ENCODE peak calls at places on chromosome 19, in ten cellular contexts. One of them, this sample, is unnamed.
A peak's percentile ranks its signal among the peaks of the same experiment; 100 is the strongest.

GRCh38 chr19:15101479-15102082 is 5.6 kb upstream of the SYDE1 start:
- DNase-seq in body of pancreas: peak; percentile 50
- DNase-seq in AG10803: peak; percentile 36
- DNase-seq in AG04450: no peak
- DNase-seq in BE2C: peak; percentile 59
- DNase-seq in tibial artery: no peak
- DNase-seq in fibroblast of pulmonary artery: peak; percentile 69
- DNase-seq in stomach: peak; percentile 52
- DNase-seq in psoas muscle: no peak
- DNase-seq in heart right ventricle: no peak
- DNase-seq in this sample: no peak

GRCh38 chr19:23991170-23991569 is 76.5 kb downstream of the ZNF726 start:
- DNase-seq in body of pancreas: peak; percentile 57
- DNase-seq in AG10803: no peak
- DNase-seq in AG04450: no peak
- DNase-seq in BE2C: no peak
- DNase-seq in tibial artery: no peak
- DNase-seq in fibroblast of pulmonary artery: peak; percentile 38
- DNase-seq in stomach: peak; percentile 83
- DNase-seq in psoas muscle: no peak
- DNase-seq in heart right ventricle: no peak
- DNase-seq in this sample: no peak

GRCh38 chr19:31674503-31675186 is 325.4 kb upstream of the TSHZ3 start:
- DNase-seq in body of pancreas: no peak
- DNase-seq in AG10803: peak; percentile 25
- DNase-seq in AG04450: no peak
- DNase-seq in BE2C: no peak
- DNase-seq in tibial artery: no peak
- DNase-seq in fibroblast of pulmonary artery: no peak
- DNase-seq in stomach: no peak
- DNase-seq in psoas muscle: no peak
- DNase-seq in heart right ventricle: no peak
- DNase-seq in this sample: no peak

GRCh38 chr19:15860522-15860921 is 37.4 kb downstream of the CYP4F2 start:
- DNase-seq in body of pancreas: no peak
- DNase-seq in AG10803: no peak
- DNase-seq in AG04450: no peak
- DNase-seq in BE2C: no peak
- DNase-seq in tibial artery: no peak
- DNase-seq in fibroblast of pulmonary artery: no peak
- DNase-seq in stomach: no peak
- DNase-seq in psoas muscle: no peak
- DNase-seq in heart right ventricle: no peak
- DNase-seq in this sample: no peak

GRCh38 chr19:44684892-44685847 is 13.8 kb upstream of the CEACAM16 start:
- DNase-seq in body of pancreas: no peak
- DNase-seq in AG10803: peak; percentile 89
- DNase-seq in AG04450: peak; percentile 54
- DNase-seq in BE2C: no peak
- DNase-seq in tibial artery: peak; percentile 33
- DNase-seq in fibroblast of pulmonary artery: peak; percentile 94
- DNase-seq in stomach: peak; percentile 42
- DNase-seq in psoas muscle: no peak
- DNase-seq in heart right ventricle: peak; percentile 40
- DNase-seq in this sample: peak; percentile 46

GRCh38 chr19:48638831-48639381 is 1.7 kb upstream of the DBP start:
- DNase-seq in body of pancreas: peak; percentile 23
- DNase-seq in AG10803: no peak
- DNase-seq in AG04450: no peak
- DNase-seq in BE2C: peak; percentile 29
- DNase-seq in tibial artery: no peak
- DNase-seq in fibroblast of pulmonary artery: no peak
- DNase-seq in stomach: no peak
- DNase-seq in psoas muscle: peak; percentile 58
- DNase-seq in heart right ventricle: no peak
- DNase-seq in this sample: no peak

GRCh38 chr19:41351339-41352245 is 2.1 kb downstream of the TGFB1 start:
- DNase-seq in body of pancreas: peak; percentile 55
- DNase-seq in AG10803: peak; percentile 42
- DNase-seq in AG04450: no peak
- DNase-seq in BE2C: peak; percentile 46
- DNase-seq in tibial artery: peak; percentile 75
- DNase-seq in fibroblast of pulmonary artery: peak; percentile 60
- DNase-seq in stomach: peak; percentile 59
- DNase-seq in psoas muscle: peak; percentile 77
- DNase-seq in heart right ventricle: peak; percentile 72
- DNase-seq in this sample: no peak

GRCh38 chr19:53994811-53995210 is 3.4 kb downstream of the CACNG6 start:
- DNase-seq in body of pancreas: no peak
- DNase-seq in AG10803: no peak
- DNase-seq in AG04450: no peak
- DNase-seq in BE2C: no peak
- DNase-seq in tibial artery: no peak
- DNase-seq in fibroblast of pulmonary artery: no peak
- DNase-seq in stomach: no peak
- DNase-seq in psoas muscle: no peak
- DNase-seq in heart right ventricle: no peak
- DNase-seq in this sample: no peak

GRCh38 chr19:38081547-38082255 is 142.3 kb downstream of the DPF1 start:
- DNase-seq in body of pancreas: no peak
- DNase-seq in AG10803: no peak
- DNase-seq in AG04450: no peak
- DNase-seq in BE2C: no peak
- DNase-seq in tibial artery: no peak
- DNase-seq in fibroblast of pulmonary artery: no peak
- DNase-seq in stomach: no peak
- DNase-seq in psoas muscle: no peak
- DNase-seq in heart right ventricle: no peak
- DNase-seq in this sample: no peak

GRCh38 chr19:58570770-58571574 is 2.2 kb downstream of the MZF1 start:
- DNase-seq in body of pancreas: peak; percentile 5
- DNase-seq in AG10803: no peak
- DNase-seq in AG04450: no peak
- DNase-seq in BE2C: no peak
- DNase-seq in tibial artery: no peak
- DNase-seq in fibroblast of pulmonary artery: no peak
- DNase-seq in stomach: no peak
- DNase-seq in psoas muscle: no peak
- DNase-seq in heart right ventricle: no peak
- DNase-seq in this sample: no peak

GRCh38 chr19:45442927-45443461 is 19.3 kb upstream of the ERCC1 start:
- DNase-seq in body of pancreas: no peak
- DNase-seq in AG10803: peak; percentile 37
- DNase-seq in AG04450: no peak
- DNase-seq in BE2C: peak; percentile 63
- DNase-seq in tibial artery: peak; percentile 79
- DNase-seq in fibroblast of pulmonary artery: peak; percentile 56
- DNase-seq in stomach: peak; percentile 42
- DNase-seq in psoas muscle: no peak
- DNase-seq in heart right ventricle: no peak
- DNase-seq in this sample: no peak

GRCh38 chr19:57210381-57210780 is 19.1 kb downstream of the ZNF264 start:
- DNase-seq in body of pancreas: no peak
- DNase-seq in AG10803: no peak
- DNase-seq in AG04450: no peak
- DNase-seq in BE2C: no peak
- DNase-seq in tibial artery: no peak
- DNase-seq in fibroblast of pulmonary artery: no peak
- DNase-seq in stomach: no peak
- DNase-seq in psoas muscle: no peak
- DNase-seq in heart right ventricle: no peak
- DNase-seq in this sample: no peak

GRCh38 chr19:11964858-11965645 is at the start of gene ZNF763:
- DNase-seq in body of pancreas: peak; percentile 97
- DNase-seq in AG10803: peak; percentile 78
- DNase-seq in AG04450: no peak
- DNase-seq in BE2C: peak; percentile 90
- DNase-seq in tibial artery: peak; percentile 97
- DNase-seq in fibroblast of pulmonary artery: peak; percentile 81
- DNase-seq in stomach: peak; percentile 96
- DNase-seq in psoas muscle: peak; percentile 94
- DNase-seq in heart right ventricle: peak; percentile 92
- DNase-seq in this sample: no peak

GRCh38 chr19:11964496-11964857 is 363 bp upstream of the ZNF763 start:
- DNase-seq in body of pancreas: no peak
- DNase-seq in AG10803: no peak
- DNase-seq in AG04450: no peak
- DNase-seq in BE2C: peak; percentile 52
- DNase-seq in tibial artery: no peak
- DNase-seq in fibroblast of pulmonary artery: no peak
- DNase-seq in stomach: no peak
- DNase-seq in psoas muscle: no peak
- DNase-seq in heart right ventricle: peak; percentile 46
- DNase-seq in this sample: no peak

GRCh38 chr19:11973020-11973810 is 8.4 kb downstream of the ZNF763 start:
- DNase-seq in body of pancreas: no peak
- DNase-seq in AG10803: no peak
- DNase-seq in AG04450: no peak
- DNase-seq in BE2C: no peak
- DNase-seq in tibial artery: no peak
- DNase-seq in fibroblast of pulmonary artery: no peak
- DNase-seq in stomach: no peak
- DNase-seq in psoas muscle: no peak
- DNase-seq in heart right ventricle: no peak
- DNase-seq in this sample: no peak

GRCh38 chr19:11971045-11971444 is 6.2 kb downstream of the ZNF763 start:
- DNase-seq in body of pancreas: no peak
- DNase-seq in AG10803: no peak
- DNase-seq in AG04450: no peak
- DNase-seq in BE2C: no peak
- DNase-seq in tibial artery: no peak
- DNase-seq in fibroblast of pulmonary artery: no peak
- DNase-seq in stomach: no peak
- DNase-seq in psoas muscle: no peak
- DNase-seq in heart right ventricle: no peak
- DNase-seq in this sample: no peak

DNA sequence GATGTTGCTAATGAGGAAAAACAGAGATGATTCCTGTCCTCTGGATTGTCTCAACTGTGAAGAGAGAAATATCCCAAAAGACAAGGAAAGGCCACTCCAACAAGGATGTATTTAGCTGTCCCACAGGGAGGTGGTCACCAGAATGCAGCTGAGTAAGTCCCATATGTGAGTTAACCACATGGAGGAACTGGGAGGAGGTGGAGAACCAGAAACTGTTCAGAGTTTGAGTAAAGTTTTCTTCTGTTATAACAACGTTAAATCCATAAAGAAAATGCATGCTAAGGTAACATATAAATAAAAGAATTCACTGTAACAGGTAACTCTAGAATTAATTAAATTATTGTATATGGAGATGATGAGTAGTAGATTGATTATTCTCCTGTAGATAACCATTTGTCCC is 5.3 kb downstream of the ZNF763 start:
- DNase-seq in body of pancreas: no peak
- DNase-seq in AG10803: no peak
- DNase-seq in AG04450: no peak
- DNase-seq in BE2C: no peak
- DNase-seq in tibial artery: no peak
- DNase-seq in fibroblast of pulmonary artery: no peak
- DNase-seq in stomach: no peak
- DNase-seq in psoas muscle: no peak
- DNase-seq in heart right ventricle: no peak
- DNase-seq in this sample: no peak
- TF ChIP-seq CTCF in body of pancreas: no peak
- TF ChIP-seq CTCF in AG10803: no peak
- TF ChIP-seq CTCF in AG04450: no peak
- TF ChIP-seq CTCF in BE2C: no peak
- TF ChIP-seq CTCF in tibial artery: no peak
- TF ChIP-seq CTCF in fibroblast of pulmonary artery: no peak
- TF ChIP-seq CTCF in stomach: no peak
- TF ChIP-seq CTCF in psoas muscle: no peak
- TF ChIP-seq CTCF in heart right ventricle: no peak
- TF ChIP-seq CTCF in this sample: no peak

GRCh38 chr19:39398297-39398864 is 7.2 kb downstream of the MED29 start:
- DNase-seq in body of pancreas: peak; percentile 37
- DNase-seq in AG10803: peak; percentile 89
- DNase-seq in AG04450: no peak
- DNase-seq in BE2C: no peak
- DNase-seq in tibial artery: peak; percentile 86
- DNase-seq in fibroblast of pulmonary artery: peak; percentile 64
- DNase-seq in stomach: peak; percentile 73
- DNase-seq in psoas muscle: peak; percentile 86
- DNase-seq in heart right ventricle: peak; percentile 69
- DNase-seq in this sample: no peak
- H3K4me3 ChIP-seq in body of pancreas: no peak overlapping the region
- H3K4me3 ChIP-seq in AG10803: no peak overlapping the region
- H3K4me3 ChIP-seq in AG04450: no peak overlapping the region
- H3K4me3 ChIP-seq in BE2C: no peak overlapping the region
- H3K4me3 ChIP-seq in tibial artery: no peak overlapping the region
- H3K4me3 ChIP-seq in fibroblast of pulmonary artery: no peak overlapping the region
- H3K4me3 ChIP-seq in stomach: no peak overlapping the region
- H3K4me3 ChIP-seq in psoas muscle: no peak overlapping the region
- H3K4me3 ChIP-seq in heart right ventricle: no peak overlapping the region
- H3K4me3 ChIP-seq in this sample: no peak overlapping the region

DNA sequence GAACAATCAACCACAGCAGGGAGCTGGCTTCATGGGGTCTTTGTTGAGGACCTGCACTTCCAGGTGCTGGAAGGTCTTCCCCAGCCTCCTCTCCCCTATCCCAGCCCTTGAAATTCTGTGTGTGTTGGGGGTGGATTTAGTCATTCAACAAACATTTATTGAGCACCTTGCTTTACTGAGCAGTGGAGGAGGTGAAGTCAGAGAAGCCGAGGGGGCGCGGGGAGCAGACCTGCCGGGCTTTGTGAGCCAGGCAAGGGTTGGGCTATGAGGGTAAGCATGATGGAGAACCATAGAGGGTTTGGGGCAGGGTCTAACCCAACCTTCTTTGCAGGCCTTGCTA is 3.5 kb upstream of the C19orf85 start:
- DNase-seq in body of pancreas: no peak
- DNase-seq in AG10803: no peak
- DNase-seq in AG04450: no peak
- DNase-seq in BE2C: no peak
- DNase-seq in tibial artery: no peak
- DNase-seq in fibroblast of pulmonary artery: no peak
- DNase-seq in stomach: no peak
- DNase-seq in psoas muscle: no peak
- DNase-seq in heart right ventricle: peak; percentile 6
- DNase-seq in this sample: no peak
- TF ChIP-seq CTCF in body of pancreas: no peak
- TF ChIP-seq CTCF in AG10803: no peak
- TF ChIP-seq CTCF in AG04450: no peak
- TF ChIP-seq CTCF in BE2C: no peak
- TF ChIP-seq CTCF in tibial artery: no peak
- TF ChIP-seq CTCF in fibroblast of pulmonary artery: no peak
- TF ChIP-seq CTCF in stomach: no peak
- TF ChIP-seq CTCF in psoas muscle: no peak
- TF ChIP-seq CTCF in heart right ventricle: no peak
- TF ChIP-seq CTCF in this sample: no peak

DNA sequence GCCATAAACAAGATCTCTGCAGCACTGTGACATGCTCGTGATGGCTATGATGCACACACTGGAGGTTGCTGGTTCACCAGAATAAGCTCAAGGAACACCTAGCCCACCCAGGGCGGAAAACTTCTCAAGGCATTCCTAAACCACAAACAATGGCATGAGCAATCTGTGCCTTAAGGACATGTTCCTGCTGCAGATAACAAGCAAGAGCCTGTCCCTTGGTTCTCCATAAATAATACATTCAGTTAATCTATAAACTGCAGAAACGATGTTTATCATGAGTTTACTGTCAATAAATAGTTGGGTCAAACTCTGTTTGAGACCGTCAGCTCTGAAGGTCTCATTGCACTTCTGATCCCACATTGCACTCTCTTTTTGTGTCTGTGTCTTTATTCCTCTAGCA is 18.6 kb upstream of the ZNF266 start:
- DNase-seq in body of pancreas: no peak
- DNase-seq in AG10803: no peak
- DNase-seq in AG04450: no peak
- DNase-seq in BE2C: no peak
- DNase-seq in tibial artery: no peak
- DNase-seq in fibroblast of pulmonary artery: no peak
- DNase-seq in stomach: no peak
- DNase-seq in psoas muscle: no peak
- DNase-seq in heart right ventricle: no peak
- DNase-seq in this sample: no peak
- H3K4me3 ChIP-seq in body of pancreas: no peak overlapping the region
- H3K4me3 ChIP-seq in AG10803: no peak overlapping the region
- H3K4me3 ChIP-seq in AG04450: no peak overlapping the region
- H3K4me3 ChIP-seq in BE2C: no peak overlapping the region
- H3K4me3 ChIP-seq in tibial artery: no peak overlapping the region
- H3K4me3 ChIP-seq in fibroblast of pulmonary artery: no peak overlapping the region
- H3K4me3 ChIP-seq in stomach: no peak overlapping the region
- H3K4me3 ChIP-seq in psoas muscle: no peak overlapping the region
- H3K4me3 ChIP-seq in heart right ventricle: no peak overlapping the region
- H3K4me3 ChIP-seq in this sample: no peak overlapping the region

This sample was measured in AG04449.